ENCODE peak calls at places on chromosomes 13 and 19, in four cellular contexts. A is IMR-90, T is AG04450, Z is RWPE1. R is an unnamed sample.

GRCh38 chr19:33486936-33487793 is 34.4 kb downstream of the PEPD start:
- DNase-seq in A (no peak), T (no peak), Z (no peak), R (no peak)

GRCh38 chr13:32783067-32783466 is 196.8 kb downstream of the PDS5B start:
- DNase-seq in A (peak), T (no peak), Z (no peak), R (peak)

GRCh38 chr13:42707596-42707995 is 73.8 kb upstream of the FAM216B start:
- DNase-seq in A (peak), T (peak), Z (no peak), R (peak)

GRCh38 chr19:6312018-6312417 is 21.4 kb downstream of the ACER1 start:
- DNase-seq in A (no peak), T (no peak), Z (no peak), R (no peak)

GRCh38 chr13:23159205-23159586 is 21.6 kb upstream of the SGCG start:
- DNase-seq in A (peak), T (no peak), Z (no peak), R (peak)

GRCh38 chr13:50452761-50453160 is 390.7 kb downstream of the DLEU7 start:
- DNase-seq in A (no peak), T (no peak), Z (no peak), R (no peak)

GRCh38 chr19:58059003-58059671 is at the start of gene ZNF135:
- DNase-seq in A (peak), T (peak), Z (peak), R (peak)

GRCh38 chr19:16794456-16794855 is 34.7 kb upstream of the SIN3B start:
- DNase-seq in A (no peak), T (no peak), Z (no peak), R (no peak)

GRCh38 chr13:69565334-69565733 is 542.3 kb upstream of the ATXN8OS start:
- DNase-seq in A (no peak), T (no peak), Z (no peak), R (peak)

GRCh38 chr19:18939163-18939562 is 1.9 kb downstream of the HOMER3 start:
- DNase-seq in A (no peak), T (no peak), Z (no peak), R (no peak)
- H3K27ac ChIP-seq in A (peak), T (no peak), Z (peak), R (no peak)

GRCh38 chr19:30498707-30499106 is 126.5 kb downstream of the ZNF536 start:
- DNase-seq in A (no peak), T (no peak), Z (no peak), R (no peak)
- TF ChIP-seq CTCF in A (no peak), T (no peak), Z (no peak), R (no peak)

DNA sequence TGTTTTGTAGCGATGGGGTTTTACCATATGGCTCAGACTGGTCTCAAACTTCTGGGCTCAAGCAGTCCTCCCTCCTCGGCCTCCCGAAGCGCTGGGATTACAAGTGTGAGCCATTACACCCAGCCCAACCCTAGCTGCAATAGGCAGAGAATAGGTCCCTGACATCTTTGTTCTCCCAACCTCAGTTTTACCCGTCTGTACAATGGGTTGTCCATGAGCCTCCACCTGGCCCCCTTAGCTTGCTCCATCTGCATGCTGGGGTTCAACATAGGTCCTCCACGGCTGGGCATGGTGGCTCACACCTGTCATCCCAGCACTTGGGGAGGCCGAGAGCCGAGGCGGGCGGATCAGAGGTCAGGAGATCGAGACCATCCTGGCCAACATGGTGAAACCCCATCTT is 14.4 kb downstream of the NFIC start:
- DNase-seq in A (no peak), T (no peak), Z (no peak), R (no peak)
- H3K27ac ChIP-seq in A (no peak), T (no peak), Z (peak), R (no peak)

DNA sequence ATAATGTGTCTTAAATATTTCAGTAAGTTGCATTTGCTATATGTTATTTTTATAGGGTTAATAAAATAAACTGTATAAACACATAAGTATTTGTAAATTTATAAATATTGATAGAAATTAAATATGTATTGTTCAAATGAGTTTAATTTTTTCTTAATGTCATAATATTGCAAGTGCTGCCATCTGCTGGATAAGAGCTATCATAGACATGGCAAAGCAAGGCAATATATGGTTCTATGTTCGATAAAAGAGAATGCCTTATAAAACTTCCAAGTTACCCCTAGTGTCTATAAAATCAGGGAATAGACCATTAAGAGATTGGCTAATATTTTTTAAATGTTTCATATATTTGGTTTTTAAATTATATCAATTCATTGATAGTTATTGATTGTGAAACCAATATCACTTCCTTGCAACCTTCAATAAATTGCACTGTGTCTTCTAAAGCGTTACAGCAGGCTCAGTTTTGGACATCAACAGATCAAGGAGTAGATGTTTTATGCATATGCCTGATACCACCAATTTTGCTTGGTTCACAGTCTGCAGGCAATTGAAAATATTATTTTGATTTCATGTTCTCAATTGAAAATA is 29.0 kb upstream of the SLITRK6 start:
- DNase-seq in A (peak), T (peak), Z (peak), R (peak)
- TF ChIP-seq CTCF in A (peak), T (peak), Z (peak), R (peak)

GRCh38 chr13:99190147-99190985 is 10.3 kb upstream of the UBAC2 start:
- DNase-seq in A (no peak), T (no peak), Z (no peak), R (no peak)
- H3K27ac ChIP-seq in A (no peak), T (no peak), Z (no peak), R (no peak)

GRCh38 chr19:13240312-13241022 is 90.3 kb downstream of the IER2 start:
- DNase-seq in A (no peak), T (no peak), Z (no peak), R (no peak)

GRCh38 chr19:13229246-13229645 is 79.0 kb downstream of the IER2 start:
- DNase-seq in A (no peak), T (no peak), Z (no peak), R (no peak)

GRCh38 chr19:13231663-13232062 is 81.5 kb downstream of the IER2 start:
- DNase-seq in A (no peak), T (no peak), Z (no peak), R (no peak)

GRCh38 chr19:13238891-13239534 is 88.8 kb downstream of the IER2 start:
- DNase-seq in A (no peak), T (no peak), Z (no peak), R (no peak)

DNA sequence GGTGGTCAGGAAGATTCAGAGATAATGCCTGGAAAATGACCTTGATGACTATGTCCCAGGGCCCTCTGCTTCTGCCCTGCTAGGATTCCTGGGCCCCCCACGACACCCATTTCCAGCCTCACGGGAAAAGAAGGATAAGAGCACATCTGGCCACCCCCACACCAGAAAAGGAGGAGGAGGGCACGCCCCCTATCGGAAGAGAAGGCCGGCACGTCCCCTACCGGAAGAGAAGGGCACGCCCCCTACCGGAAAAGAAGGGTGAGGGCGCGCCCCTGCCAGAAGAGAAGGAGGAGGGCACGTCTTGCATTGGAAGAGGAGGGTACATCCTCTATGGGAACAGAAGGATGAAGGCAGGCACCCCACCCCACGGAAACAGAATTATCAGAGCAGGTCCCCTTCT is 84.3 kb downstream of the IER2 start:
- DNase-seq in A (no peak), T (no peak), Z (peak), R (no peak)
- TF ChIP-seq CTCF in A (peak), T (peak), Z (peak), R (peak)

GRCh38 chr19:18666784-18667183 is 16.7 kb upstream of the CRTC1 start:
- DNase-seq in A (no peak), T (no peak), Z (no peak), R (no peak)
- H3K27ac ChIP-seq in A (no peak), T (no peak), Z (peak), R (no peak)

GRCh38 chr13:94416454-94417080 is 62.9 kb downstream of the DCT start:
- DNase-seq in A (peak), T (no peak), Z (no peak), R (peak)
- TF ChIP-seq CTCF in A (peak), T (peak), Z (peak), R (peak)